ENCODE peak calls at places on chromosomes 11 and 22, in eight cellular contexts. S is tibial artery; R is CD8-positive, alpha-beta T cell; I is Peyer's patch; B is stomach; M is PC-3; F is IMR-90; D is GM23248. H is an unnamed sample.

GRCh38 chr11:33692013-33692504 is 8.6 kb downstream of the C11orf91 start:
- DNase-seq in S (peak; percentile 83), R (no peak), I (no peak), B (peak; percentile 71), M (peak; percentile 96), F (peak; percentile 98), D (peak; percentile 98), H (peak; percentile 41)

GRCh38 chr22:41481925-41482318 is 13.0 kb downstream of the ACO2 start:
- DNase-seq in S (no peak), R (no peak), I (no peak), B (no peak), M (no peak), F (no peak), D (no peak), H (no peak)

GRCh38 chr22:21710156-21710555 is 25.4 kb downstream of the YPEL1 start:
- DNase-seq in S (no peak), R (no peak), I (no peak), B (no peak), M (peak; percentile 62), F (peak; percentile 31), D (peak; percentile 69), H (no peak)

GRCh38 chr11:96464695-96465307 is 75.0 kb downstream of the JRKL start:
- DNase-seq in S (no peak), R (no peak), I (no peak), B (no peak), M (peak; percentile 90), F (peak; percentile 78), D (peak; percentile 83), H (no peak)

GRCh38 chr11:114075891-114076441 is 16.5 kb downstream of the ZBTB16 start:
- DNase-seq in S (no peak), R (peak; percentile 54), I (no peak), B (no peak), M (peak; percentile 51), F (peak; percentile 24), D (peak; percentile 85), H (no peak)

GRCh38 chr11:126341760-126342161 is 13.7 kb upstream of the ST3GAL4 start:
- DNase-seq in S (no peak), R (no peak), I (no peak), B (no peak), M (peak; percentile 98), F (peak; percentile 71), D (peak; percentile 81), H (no peak)

GRCh38 chr11:132719684-132720083 is 812.6 kb downstream of the OPCML start:
- DNase-seq in S (no peak), R (no peak), I (no peak), B (no peak), M (no peak), F (no peak), D (peak; percentile 10), H (no peak)

GRCh38 chr11:73402834-73403185 is 26.6 kb downstream of the RELT start:
- DNase-seq in S (no peak), R (no peak), I (no peak), B (no peak), M (peak; percentile 56), F (no peak), D (peak; percentile 38), H (no peak)

GRCh38 chr22:34579519-34579918 is 486.4 kb upstream of the ISX start:
- DNase-seq in S (no peak), R (no peak), I (no peak), B (no peak), M (no peak), F (no peak), D (no peak), H (no peak)

GRCh38 chr11:8209208-8209807 is 40.5 kb upstream of the RIC3 start:
- DNase-seq in S (no peak), R (no peak), I (peak; percentile 42), B (peak; percentile 33), M (peak; percentile 6), F (no peak), D (no peak), H (peak; percentile 68)

GRCh38 chr22:28917747-28918543 is 34.6 kb downstream of the ZNRF3 start:
- DNase-seq in S (no peak), R (no peak), I (no peak), B (peak; percentile 57), M (no peak), F (peak; percentile 31), D (no peak), H (no peak)

GRCh38 chr11:12827929-12828812 is 153.9 kb downstream of the TEAD1 start:
- DNase-seq in S (no peak), R (no peak), I (no peak), B (peak; percentile 56), M (peak; percentile 69), F (peak; percentile 79), D (peak; percentile 75), H (no peak)

GRCh38 chr11:117583063-117583801 is 213.8 kb downstream of the DSCAML1 start:
- DNase-seq in S (peak; percentile 64), R (no peak), I (no peak), B (no peak), M (no peak), F (no peak), D (peak; percentile 50), H (no peak)

GRCh38 chr22:42780070-42780540 is 59.4 kb upstream of the A4GALT start:
- DNase-seq in S (no peak), R (peak; percentile 34), I (peak; percentile 66), B (peak; percentile 51), M (peak; percentile 82), F (peak; percentile 95), D (peak; percentile 84), H (no peak)

GRCh38 chr11:36264601-36265344 is 24.5 kb downstream of the COMMD9 start:
- DNase-seq in S (no peak), R (no peak), I (no peak), B (no peak), M (no peak), F (no peak), D (no peak), H (no peak)

GRCh38 chr11:66068923-66069714 is 953 bp upstream of the PACS1 start:
- DNase-seq in S (peak; percentile 86), R (peak; percentile 43), I (peak; percentile 65), B (peak; percentile 58), M (peak; percentile 31), F (peak; percentile 63), D (peak; percentile 85), H (peak; percentile 42)

GRCh38 chr11:123573291-123573690 is 81.1 kb downstream of the SCN3B start:
- DNase-seq in S (no peak), R (no peak), I (no peak), B (no peak), M (no peak), F (no peak), D (no peak), H (no peak)

GRCh38 chr11:111006207-111006606 is 239.3 kb upstream of the POU2AF2 start:
- DNase-seq in S (no peak), R (no peak), I (no peak), B (no peak), M (no peak), F (no peak), D (no peak), H (no peak)

GRCh38 chr22:31346733-31347250 is 646 bp upstream of the PATZ1 start:
- DNase-seq in S (peak; percentile 80), R (peak; percentile 46), I (peak; percentile 72), B (peak; percentile 63), M (peak; percentile 62), F (peak; percentile 33), D (peak; percentile 70), H (peak; percentile 71)

GRCh38 chr11:34585870-34586654 is 34.8 kb upstream of the EHF start:
- DNase-seq in S (no peak), R (no peak), I (no peak), B (no peak), M (peak; percentile 84), F (peak; percentile 71), D (peak; percentile 67), H (no peak)

GRCh38 chr11:5007561-5007960 is 12.9 kb downstream of the OR51L1 start:
- DNase-seq in S (no peak), R (no peak), I (no peak), B (no peak), M (no peak), F (no peak), D (peak; percentile 8), H (no peak)

GRCh38 chr11:111526501-111526900 is 11.9 kb downstream of the HOATZ start:
- DNase-seq in S (no peak), R (peak; percentile 23), I (no peak), B (no peak), M (peak; percentile 59), F (peak; percentile 93), D (peak; percentile 86), H (no peak)

DNA sequence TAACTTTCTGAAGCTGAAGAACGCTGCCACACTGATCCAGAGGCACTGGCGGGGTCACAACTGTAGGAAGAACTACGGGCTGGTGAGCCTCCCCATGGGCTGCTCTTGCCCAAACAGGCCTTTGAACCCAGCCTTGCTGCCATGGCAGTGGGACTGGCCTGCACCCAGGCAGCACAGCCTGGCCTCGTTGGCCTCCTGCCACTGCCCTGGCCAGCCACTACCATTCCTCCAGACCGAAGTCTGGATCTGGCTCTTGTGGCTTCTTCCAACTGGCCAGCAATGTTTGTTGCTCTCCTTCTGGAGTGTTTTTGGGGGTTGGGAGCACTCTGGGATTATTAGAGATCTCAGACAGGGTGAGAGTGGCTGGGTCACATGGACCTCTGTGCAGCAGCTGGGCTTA is 51.0 kb downstream of the MYO7A start:
- DNase-seq in S (no peak), R (no peak), I (no peak), B (no peak), M (no peak), F (no peak), D (no peak), H (no peak)
- H3K36me3 ChIP-seq in S (no peaks in the 10 kb centered on the region), R (no peaks in the 10 kb centered on the region), I (no peaks in the 10 kb centered on the region), B (no peaks in the 10 kb centered on the region), M (no peaks in the 10 kb centered on the region), F (no peaks in the 10 kb centered on the region), D (no peaks in the 10 kb centered on the region), H (no peaks in the 10 kb centered on the region)

GRCh38 chr11:60953781-60954180 is 1.8 kb upstream of the SLC15A3 start:
- DNase-seq in S (no peak), R (no peak), I (no peak), B (no peak), M (no peak), F (peak; percentile 44), D (peak; percentile 30), H (no peak)
- H3K4me1 ChIP-seq in S (peaks cover 25% of the 10 kb centered on the region), R (peaks cover 26% of the 10 kb centered on the region), I (peaks cover 3% of the 10 kb centered on the region), B (peaks cover 45% of the 10 kb centered on the region), M (no peaks in the 10 kb centered on the region), F (peaks cover 12% of the 10 kb centered on the region), D (no peaks in the 10 kb centered on the region), H (peaks cover 5% of the 10 kb centered on the region)

DNA sequence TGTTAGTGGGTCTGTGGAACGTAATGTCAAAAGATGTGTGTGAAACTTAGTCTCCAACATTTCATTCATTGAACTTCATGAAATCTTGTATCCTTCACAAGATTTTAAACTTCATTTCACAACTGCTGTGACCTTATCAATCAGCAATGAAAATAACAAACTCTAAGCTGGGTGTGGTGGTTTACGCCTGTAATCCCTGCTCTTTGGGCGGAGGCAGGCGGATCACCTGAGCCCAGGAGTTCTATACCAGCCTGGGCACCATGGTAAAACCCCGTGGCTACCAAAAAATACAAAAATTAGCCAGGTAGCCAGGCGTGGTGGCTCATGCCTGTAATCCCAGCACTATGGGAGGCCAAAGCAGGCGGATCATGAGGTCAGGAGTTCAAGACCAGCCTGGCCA is 5.1 kb downstream of the CHKA start:
- DNase-seq in S (no peak), R (no peak), I (no peak), B (no peak), M (no peak), F (no peak), D (no peak), H (no peak)
- H3K36me3 ChIP-seq in S (no peaks in the 10 kb centered on the region), R (no peaks in the 10 kb centered on the region), I (no peaks in the 10 kb centered on the region), B (peaks cover 6% of the 10 kb centered on the region), M (peaks cover 17% of the 10 kb centered on the region), F (no peaks in the 10 kb centered on the region), D (no peaks in the 10 kb centered on the region), H (peaks cover 4% of the 10 kb centered on the region)

GRCh38 chr11:67448220-67448609 is 4.3 kb downstream of the GPR152 start:
- DNase-seq in S (no peak), R (no peak), I (no peak), B (no peak), M (no peak), F (no peak), D (no peak), H (no peak)
- H3K4me1 ChIP-seq in S (peaks cover 5% of the 10 kb centered on the region), R (peaks cover 67% of the 10 kb centered on the region), I (peaks cover 29% of the 10 kb centered on the region), B (peaks cover 32% of the 10 kb centered on the region), M (peaks cover 6% of the 10 kb centered on the region), F (peaks cover 1% of the 10 kb centered on the region), D (peaks cover 3% of the 10 kb centered on the region), H (peaks cover 6% of the 10 kb centered on the region)

H was measured in ascending aorta.